ENCODE peak calls at places on chromosomes 11 and 22, in nine cellular contexts. P is upper lobe of right lung; I is Panc1; L is aorta; B is endothelial cell of umbilical vein; S is GM23338; D is lung; X is dorsolateral prefrontal cortex; W is CD8-positive, alpha-beta T cell. U is an unnamed sample.

GRCh38 chr11:57644748-57645715 is 4.7 kb downstream of the YPEL4 start:
- DNase-seq in D (peak), S (peak), P (peak), I (no peak), W (peak), L (peak), B (peak), X (peak), U (peak)

GRCh38 chr22:26229910-26230309 is 60.6 kb downstream of the SEZ6L start:
- DNase-seq in W (no peak), X (no peak), I (no peak), S (no peak), P (no peak), L (no peak), D (no peak), B (no peak), U (no peak)

GRCh38 chr11:108122166-108122628 is 830 bp downstream of the ACAT1 start:
- DNase-seq in D (no peak), S (peak), I (no peak), P (no peak), B (no peak), L (no peak), W (no peak), X (no peak), U (no peak)

GRCh38 chr22:46833228-46833627 is 70.8 kb downstream of the TBC1D22A start:
- DNase-seq in B (peak), X (no peak), P (no peak), S (peak), L (no peak), I (no peak), D (no peak), W (no peak), U (no peak)

GRCh38 chr11:43825217-43825816 is 55.3 kb upstream of the ALKBH3 start:
- DNase-seq in L (no peak), S (peak), I (no peak), X (no peak), W (no peak), B (peak), D (no peak), P (no peak), U (no peak)

GRCh38 chr11:69880041-69880802 is 61.0 kb upstream of the FGF3 start:
- DNase-seq in B (no peak), L (no peak), P (peak), W (no peak), S (no peak), X (no peak), I (no peak), D (no peak), U (no peak)

GRCh38 chr11:107591098-107591445 is at the start of gene ELMOD1:
- DNase-seq in L (peak), X (peak), P (peak), S (peak), B (peak), W (peak), I (no peak), D (no peak), U (peak)

GRCh38 chr22:38110863-38111852 is 674 bp upstream of the BAIAP2L2 start:
- DNase-seq in S (peak), X (no peak), B (no peak), I (no peak), W (no peak), P (no peak), D (no peak), L (no peak), U (peak)

DNA sequence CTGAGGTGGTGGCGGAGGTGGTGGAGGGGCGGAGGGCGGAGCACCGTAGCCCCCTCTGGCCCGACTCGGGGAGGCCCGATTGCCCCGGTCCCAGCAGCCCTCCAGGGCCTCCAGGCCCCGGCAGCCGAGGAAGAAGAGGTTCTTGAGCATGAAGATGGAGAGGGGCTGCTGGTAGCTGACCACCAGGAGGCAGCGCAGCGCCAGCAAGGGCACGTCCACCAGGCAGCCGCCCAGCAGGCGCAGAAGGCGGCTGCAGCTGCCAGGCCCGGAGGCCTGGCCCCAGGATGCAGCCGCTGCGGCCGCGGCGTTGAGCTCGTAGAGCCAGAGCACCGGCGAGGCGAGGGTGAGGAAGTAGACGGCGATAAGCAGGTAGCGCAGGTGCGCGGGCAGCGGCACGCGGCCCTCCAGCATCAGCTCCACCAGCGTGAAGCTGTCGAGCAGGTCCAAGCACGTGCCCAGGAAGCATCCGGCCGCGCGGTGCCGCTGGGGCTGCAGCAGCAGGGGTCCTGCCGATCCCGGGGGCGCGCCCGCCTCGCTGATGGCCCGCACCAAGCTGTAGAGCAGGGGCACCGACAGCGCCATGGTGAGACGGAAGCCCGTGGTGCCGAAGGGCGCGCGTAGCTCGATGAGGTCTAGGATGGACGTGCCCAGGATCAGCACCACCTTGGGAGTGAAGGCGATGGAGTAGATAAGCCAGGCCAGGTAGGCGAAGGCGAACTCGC is 1.5 kb downstream of the TMEM121B start:
- DNase-seq in P (no peak), L (no peak), I (no peak), S (peak), B (no peak), D (no peak), W (no peak), X (no peak), U (peak)
- H3K4me3 ChIP-seq in P (no peak), L (no peak), I (no peak), S (peak), B (no peak), D (no peak), W (no peak), X (peak), U (peak)

GRCh38 chr11:102559839-102560238 is 29.3 kb upstream of the MMP7 start:
- DNase-seq in D (no peak), I (no peak), W (no peak), P (no peak), L (no peak), X (no peak), B (no peak), S (no peak), U (no peak)

GRCh38 chr11:102561636-102562035 is 31.1 kb upstream of the MMP7 start:
- DNase-seq in L (no peak), I (no peak), S (no peak), X (no peak), B (no peak), D (no peak), W (no peak), P (no peak), U (no peak)

GRCh38 chr11:102564110-102564509 is 33.6 kb upstream of the MMP7 start:
- DNase-seq in P (no peak), D (no peak), I (peak), X (no peak), S (no peak), L (no peak), W (no peak), B (peak), U (no peak)

GRCh38 chr11:102555091-102555490 is 24.5 kb upstream of the MMP7 start:
- DNase-seq in B (no peak), L (no peak), X (no peak), D (no peak), S (no peak), W (no peak), P (no peak), I (no peak), U (no peak)

GRCh38 chr11:102560555-102561011 is 30.0 kb upstream of the MMP7 start:
- DNase-seq in L (no peak), D (peak), I (no peak), X (no peak), S (no peak), B (no peak), P (no peak), W (no peak), U (no peak)
- H3K27ac ChIP-seq in L (peak), D (no peak), I (peak), X (no peak), S (no peak), B (no peak), P (peak), W (peak), U (no peak)

GRCh38 chr11:85902353-85902752 is 47.2 kb downstream of the CCDC83 start:
- DNase-seq in I (no peak), P (no peak), X (no peak), D (no peak), L (no peak), B (no peak), W (no peak), S (no peak), U (no peak)
- H3K4me3 ChIP-seq in I (no peak), P (no peak), X (no peak), D (no peak), L (no peak), B (no peak), W (no peak), S (no peak), U (no peak)

DNA sequence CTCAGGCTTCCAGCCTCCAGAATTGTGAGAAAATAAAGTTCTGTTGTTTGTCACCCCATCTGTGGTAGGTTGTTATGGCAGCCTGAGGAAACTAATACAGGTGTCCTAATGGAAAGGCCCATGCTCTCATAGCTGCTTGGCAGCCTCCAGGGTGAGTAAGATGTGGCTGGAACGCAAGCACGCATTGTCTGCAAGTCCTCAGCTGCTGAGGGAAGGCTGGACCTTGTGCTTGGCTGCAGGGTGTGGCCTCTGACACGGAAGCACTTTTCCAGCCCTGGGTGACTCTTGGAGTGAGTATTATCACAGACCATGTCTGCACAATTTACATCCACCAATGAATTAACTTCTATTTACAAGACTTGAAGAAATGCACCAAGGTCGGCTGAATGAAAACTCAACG is 44.4 kb upstream of the BARX2 start:
- DNase-seq in I (no peak), B (no peak), P (no peak), D (no peak), S (no peak), W (no peak), L (no peak), X (no peak), U (no peak)
- H3K27ac ChIP-seq in I (peak), B (no peak), P (no peak), D (no peak), S (no peak), W (no peak), L (no peak), X (no peak), U (no peak)

GRCh38 chr11:61956191-61957027 is 6.3 kb downstream of the BEST1 start:
- DNase-seq in P (peak), W (no peak), I (no peak), S (no peak), L (no peak), B (no peak), D (no peak), X (peak), U (no peak)
- H3K4me3 ChIP-seq in P (peak), W (no peak), I (no peak), S (peak), L (no peak), B (no peak), D (no peak), X (peak), U (peak)